ENCODE peak calls at places on chromosomes 7 and 10, in ten cellular contexts. Z, J, B, Y, U, I, S, F, L and E are unnamed samples. For H3K4me1, the result is how much of the 10 kb centered on the place peaks cover.

GRCh38 chr7:87312215-87312865 is 33.1 kb upstream of the CROT start:
- DNase-seq in Z (peak), J (peak), B (peak), Y (peak), U (peak), I (peak), S (no peak), F (peak), L (no peak), E (peak)

GRCh38 chr7:135076882-135077281 is 71.0 kb upstream of the TMEM140 start:
- DNase-seq in Z (no peak), J (no peak), B (no peak), Y (no peak), U (no peak), I (no peak), S (no peak), F (no peak), L (no peak), E (no peak)

GRCh38 chr10:120381924-120382323 is 75.1 kb upstream of the PLPP4 start:
- DNase-seq in Z (no peak), J (no peak), B (no peak), Y (no peak), U (no peak), I (no peak), S (no peak), F (no peak), L (no peak), E (no peak)

GRCh38 chr7:88761779-88762178 is 2.3 kb downstream of the ZNF804B start:
- DNase-seq in Z (no peak), J (no peak), B (no peak), Y (no peak), U (no peak), I (no peak), S (no peak), F (no peak), L (no peak), E (no peak)

GRCh38 chr7:99563650-99564049 is 5.2 kb downstream of the ZNF655 start:
- DNase-seq in Z (no peak), J (peak), B (no peak), Y (no peak), U (no peak), I (no peak), S (no peak), F (no peak), L (no peak), E (peak)

GRCh38 chr10:1100691-1101368 is 44.6 kb downstream of the WDR37 start:
- DNase-seq in Z (no peak), J (no peak), B (no peak), Y (no peak), U (no peak), I (no peak), S (no peak), F (no peak), L (peak), E (no peak)

GRCh38 chr10:73953665-73954064 is 42.7 kb downstream of the PLAU start:
- DNase-seq in Z (no peak), J (no peak), B (no peak), Y (no peak), U (no peak), I (no peak), S (no peak), F (no peak), L (no peak), E (no peak)

GRCh38 chr7:77351539-77352004 is 64.6 kb downstream of the GSAP start:
- DNase-seq in Z (no peak), J (no peak), B (peak), Y (no peak), U (no peak), I (no peak), S (no peak), F (peak), L (no peak), E (no peak)

GRCh38 chr10:91521444-91521843 is 111.3 kb downstream of the HECTD2 start:
- DNase-seq in Z (no peak), J (no peak), B (no peak), Y (no peak), U (no peak), I (no peak), S (no peak), F (no peak), L (no peak), E (no peak)

GRCh38 chr7:109956916-109957315 is 1134.0 kb upstream of the LRRN3 start:
- DNase-seq in Z (no peak), J (no peak), B (no peak), Y (no peak), U (no peak), I (no peak), S (no peak), F (no peak), L (no peak), E (no peak)

GRCh38 chr7:18495412-18496335 is at the start of gene HDAC9:
- DNase-seq in Z (no peak), J (peak), B (no peak), Y (no peak), U (no peak), I (no peak), S (no peak), F (no peak), L (no peak), E (no peak)

GRCh38 chr10:69416695-69417094 is at the start of gene TACR2:
- DNase-seq in Z (no peak), J (no peak), B (no peak), Y (no peak), U (peak), I (no peak), S (no peak), F (no peak), L (no peak), E (no peak)

GRCh38 chr7:100095289-100095688 is 5.9 kb downstream of the MCM7 start:
- DNase-seq in Z (no peak), J (no peak), B (no peak), Y (no peak), U (no peak), I (no peak), S (no peak), F (no peak), L (no peak), E (no peak)

GRCh38 chr10:88062385-88062784 is 199.0 kb downstream of the PTEN start:
- DNase-seq in Z (no peak), J (no peak), B (no peak), Y (no peak), U (no peak), I (no peak), S (no peak), F (no peak), L (no peak), E (peak)

GRCh38 chr7:5437987-5438386 is 14.4 kb upstream of the TNRC18 start:
- DNase-seq in Z (no peak), J (no peak), B (peak), Y (no peak), U (no peak), I (no peak), S (no peak), F (no peak), L (no peak), E (no peak)

GRCh38 chr7:151008511-151009323 is 15.6 kb downstream of the ATG9B start:
- DNase-seq in Z (peak), J (peak), B (no peak), Y (no peak), U (peak), I (peak), S (no peak), F (peak), L (no peak), E (peak)

GRCh38 chr10:128641998-128642397 is 515.8 kb upstream of the MKI67 start:
- DNase-seq in Z (no peak), J (no peak), B (no peak), Y (no peak), U (no peak), I (no peak), S (no peak), F (no peak), L (no peak), E (no peak)

GRCh38 chr7:136890379-136890778 is 21.9 kb downstream of the CHRM2 start:
- DNase-seq in Z (no peak), J (no peak), B (no peak), Y (no peak), U (no peak), I (no peak), S (no peak), F (no peak), L (no peak), E (no peak)

GRCh38 chr7:112298543-112299100 is 92.1 kb downstream of the ZNF277 start:
- DNase-seq in Z (no peak), J (no peak), B (no peak), Y (no peak), U (no peak), I (no peak), S (no peak), F (no peak), L (no peak), E (no peak)

GRCh38 chr10:67473850-67474633 is 222.0 kb downstream of the CTNNA3 start:
- DNase-seq in Z (no peak), J (no peak), B (no peak), Y (no peak), U (no peak), I (no peak), S (no peak), F (no peak), L (no peak), E (no peak)

GRCh38 chr10:97865488-97865887 is 15.8 kb downstream of the GOLGA7B start:
- DNase-seq in Z (no peak), J (no peak), B (no peak), Y (no peak), U (no peak), I (no peak), S (no peak), F (no peak), L (no peak), E (no peak)

GRCh38 chr7:82445226-82445625 is 1.6 kb upstream of the CACNA2D1 start:
- DNase-seq in Z (no peak), J (no peak), B (no peak), Y (no peak), U (no peak), I (no peak), S (no peak), F (no peak), L (no peak), E (no peak)

GRCh38 chr10:121659236-121659635 is 61.0 kb upstream of the FGFR2 start:
- DNase-seq in Z (no peak), J (no peak), B (no peak), Y (no peak), U (no peak), I (no peak), S (no peak), F (no peak), L (no peak), E (no peak)

GRCh38 chr7:105815580-105815979 is 60.8 kb downstream of the ATXN7L1 start:
- DNase-seq in Z (no peak), J (no peak), B (no peak), Y (no peak), U (no peak), I (no peak), S (no peak), F (no peak), L (no peak), E (no peak)

GRCh38 chr10:121740069-121740468 is 141.8 kb upstream of the FGFR2 start:
- DNase-seq in Z (no peak), J (no peak), B (no peak), Y (no peak), U (no peak), I (no peak), S (no peak), F (no peak), L (no peak), E (no peak)

GRCh38 chr7:82481499-82482097 is 38.0 kb upstream of the CACNA2D1 start:
- DNase-seq in Z (peak), J (peak), B (no peak), Y (no peak), U (no peak), I (no peak), S (no peak), F (no peak), L (no peak), E (peak)

GRCh38 chr10:31906039-31906438 is 22.6 kb downstream of the ARHGAP12 start:
- DNase-seq in Z (no peak), J (no peak), B (no peak), Y (no peak), U (no peak), I (no peak), S (no peak), F (no peak), L (no peak), E (no peak)

GRCh38 chr7:1302936-1303335 is 70.3 kb downstream of the UNCX start:
- DNase-seq in Z (no peak), J (no peak), B (no peak), Y (no peak), U (no peak), I (no peak), S (no peak), F (no peak), L (no peak), E (no peak)

GRCh38 chr10:60576130-60577069 is 186.7 kb upstream of the ANK3 start:
- DNase-seq in Z (no peak), J (no peak), B (no peak), Y (no peak), U (no peak), I (no peak), S (no peak), F (no peak), L (no peak), E (no peak)
- H3K27ac ChIP-seq in Z (no peak), J (no peak), B (no peak), Y (no peak), U (no peak), I (no peak), S (no peak), F (no peak), L (no peak), E (no peak)

GRCh38 chr7:64686493-64687184 is 20.7 kb downstream of the ZNF107 start:
- DNase-seq in Z (peak), J (no peak), B (no peak), Y (peak), U (no peak), I (no peak), S (no peak), F (no peak), L (peak), E (no peak)

GRCh38 chr7:64685741-64686140 is 19.8 kb downstream of the ZNF107 start:
- DNase-seq in Z (no peak), J (no peak), B (no peak), Y (no peak), U (no peak), I (no peak), S (no peak), F (no peak), L (no peak), E (no peak)

GRCh38 chr7:64685091-64685490 is 19.2 kb downstream of the ZNF107 start:
- DNase-seq in Z (no peak), J (no peak), B (no peak), Y (no peak), U (no peak), I (no peak), S (no peak), F (no peak), L (no peak), E (no peak)

GRCh38 chr7:64691831-64692230 is 25.9 kb downstream of the ZNF107 start:
- DNase-seq in Z (no peak), J (no peak), B (no peak), Y (no peak), U (no peak), I (no peak), S (no peak), F (no peak), L (no peak), E (no peak)

DNA sequence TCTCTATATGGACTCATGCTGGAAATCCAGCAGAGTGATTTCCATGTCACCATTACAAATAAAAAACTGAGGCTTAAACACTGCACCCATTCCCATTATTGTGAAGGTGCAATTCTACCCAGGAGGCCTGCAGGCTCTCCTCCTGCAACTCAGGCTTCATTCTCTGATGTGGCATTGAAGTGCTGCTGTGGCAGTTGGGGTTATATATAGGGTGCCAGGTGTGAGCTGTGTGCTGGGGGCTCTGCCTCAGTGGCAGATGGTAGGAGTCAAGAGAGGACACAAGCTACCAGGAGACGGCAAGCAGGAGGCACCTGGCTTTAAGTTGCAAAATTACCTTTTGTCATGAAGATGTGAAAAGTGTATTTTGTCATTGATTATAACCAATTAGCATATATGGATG is 21.3 kb downstream of the ZNF107 start:
- DNase-seq in Z (no peak), J (no peak), B (no peak), Y (no peak), U (no peak), I (no peak), S (no peak), F (no peak), L (no peak), E (no peak)
- H3K4me3 ChIP-seq in Z (no peak), J (no peak), B (no peak), Y (no peak), U (no peak), I (no peak), S (no peak), F (no peak), L (no peak), E (no peak)

GRCh38 chr7:47811632-47812380 is 136.5 kb downstream of the PKD1L1 start:
- DNase-seq in Z (no peak), J (no peak), B (no peak), Y (no peak), U (no peak), I (no peak), S (no peak), F (no peak), L (no peak), E (no peak)

GRCh38 chr7:47808321-47808720 is 139.9 kb downstream of the PKD1L1 start:
- DNase-seq in Z (no peak), J (no peak), B (no peak), Y (no peak), U (no peak), I (no peak), S (no peak), F (no peak), L (no peak), E (no peak)

GRCh38 chr7:47807756-47808155 is 140.5 kb downstream of the PKD1L1 start:
- DNase-seq in Z (no peak), J (no peak), B (no peak), Y (no peak), U (no peak), I (no peak), S (no peak), F (no peak), L (no peak), E (no peak)

GRCh38 chr7:47807126-47807525 is 141.1 kb downstream of the PKD1L1 start:
- DNase-seq in Z (no peak), J (no peak), B (no peak), Y (no peak), U (no peak), I (no peak), S (no peak), F (no peak), L (no peak), E (no peak)

GRCh38 chr7:47809387-47809786 is 138.9 kb downstream of the PKD1L1 start:
- DNase-seq in Z (no peak), J (no peak), B (no peak), Y (no peak), U (no peak), I (no peak), S (no peak), F (no peak), L (no peak), E (no peak)
- H3K4me1 ChIP-seq in Z (half or more), J (under half), B (under half), Y (under half), U (under half), I (under half), S (under half), F (under half), L (under half), E (under half)

GRCh38 chr10:35368485-35369048 is 32.3 kb downstream of the CCNY start:
- DNase-seq in Z (no peak), J (no peak), B (no peak), Y (no peak), U (no peak), I (no peak), S (no peak), F (no peak), L (no peak), E (no peak)
- H3K27ac ChIP-seq in Z (peak), J (peak), B (peak), Y (no peak), U (no peak), I (no peak), S (peak), F (no peak), L (peak), E (no peak)